ENCODE peak calls at places on chromosome 12, in seven cellular contexts. T is kidney, X is body of pancreas, S is colonic mucosa, L is cardiac muscle cell, H is astrocyte, U is stomach. A is an unnamed sample.

GRCh38 chr12:46089414-46090162 is 99.2 kb upstream of the SCAF11 start:
- DNase-seq in X (no peak), L (no peak), H (no peak), S (no peak), U (no peak), T (no peak), A (no peak)

GRCh38 chr12:52506858-52507715 is 13.1 kb downstream of the KRT5 start:
- DNase-seq in H (peak; percentile 85), T (no peak), U (no peak), S (no peak), X (no peak), L (peak; percentile 69), A (no peak)

GRCh38 chr12:21852251-21852650 is 77.7 kb upstream of the KCNJ8 start:
- DNase-seq in L (no peak), U (no peak), X (no peak), T (no peak), S (no peak), H (peak; percentile 54), A (no peak)

GRCh38 chr12:131116437-131117117 is 162.9 kb downstream of the ADGRD1 start:
- DNase-seq in H (no peak), X (no peak), S (no peak), L (peak; percentile 7), U (no peak), T (peak; percentile 77), A (peak; percentile 28)

GRCh38 chr12:4302881-4303280 is 18.1 kb upstream of the TIGAR start:
- DNase-seq in T (no peak), X (no peak), H (no peak), L (no peak), S (peak; percentile 48), U (no peak), A (no peak)

GRCh38 chr12:90322006-90322405 is 613.4 kb upstream of the ATP2B1 start:
- DNase-seq in U (no peak), X (no peak), H (peak; percentile 3), T (no peak), S (no peak), L (no peak), A (no peak)

GRCh38 chr12:106759526-106760183 is 14.8 kb upstream of the RIC8B start:
- DNase-seq in H (no peak), X (no peak), T (no peak), L (no peak), S (no peak), U (no peak), A (no peak)

GRCh38 chr12:107512391-107512790 is 173.2 kb upstream of the PWP1 start:
- DNase-seq in S (no peak), H (peak; percentile 34), U (no peak), T (no peak), X (no peak), L (no peak), A (no peak)

GRCh38 chr12:46369474-46370379 is 2.8 kb downstream of the SLC38A2 start:
- DNase-seq in T (no peak), H (no peak), X (no peak), S (no peak), U (no peak), L (no peak), A (no peak)

GRCh38 chr12:30837595-30837994 is 82.8 kb upstream of the CAPRIN2 start:
- DNase-seq in T (no peak), L (no peak), X (no peak), U (no peak), S (no peak), H (no peak), A (no peak)

GRCh38 chr12:106645074-106645421 is 62.2 kb downstream of the RFX4 start:
- DNase-seq in U (peak; percentile 71), S (peak; percentile 78), X (peak; percentile 82), T (no peak), H (peak; percentile 18), L (no peak), A (peak; percentile 62)

GRCh38 chr12:116236986-116237385 is 40.5 kb downstream of the MED13L start:
- DNase-seq in T (no peak), S (no peak), U (no peak), L (no peak), H (peak; percentile 10), X (no peak), A (no peak)

GRCh38 chr12:16198884-16199283 is 78.6 kb downstream of the SLC15A5 start:
- DNase-seq in U (no peak), X (no peak), T (no peak), H (no peak), L (no peak), S (no peak), A (no peak)

GRCh38 chr12:52404951-52405350 is 1.2 kb downstream of the KRT82 start:
- DNase-seq in T (peak; percentile 4), L (no peak), H (no peak), U (no peak), S (no peak), X (no peak), A (no peak)

GRCh38 chr12:52604859-52605258 is 3.6 kb upstream of the KRT72 start:
- DNase-seq in L (no peak), X (no peak), U (no peak), T (no peak), H (no peak), S (no peak), A (no peak)

GRCh38 chr12:67827820-67828383 is 161.3 kb upstream of the IFNG-AS1 start:
- DNase-seq in H (peak; percentile 99), T (no peak), S (peak; percentile 40), U (no peak), X (no peak), L (no peak), A (no peak)

GRCh38 chr12:13425766-13426165 is 229.2 kb downstream of the EMP1 start:
- DNase-seq in X (no peak), L (no peak), U (no peak), S (no peak), H (peak; percentile 88), T (no peak), A (no peak)

GRCh38 chr12:57836442-57837375 is 9.8 kb downstream of the CTDSP2 start:
- DNase-seq in S (peak; percentile 80), H (peak; percentile 67), T (peak; percentile 93), U (peak; percentile 63), X (peak; percentile 55), L (peak; percentile 66), A (no peak)

GRCh38 chr12:109673379-109673778 is 40.2 kb upstream of the FAM222A start:
- DNase-seq in H (no peak), S (no peak), U (no peak), X (no peak), L (no peak), T (no peak), A (no peak)
- H3K4me3 ChIP-seq in H (no peak overlapping the region), S (no peak overlapping the region), U (no peak overlapping the region), X (no peak overlapping the region), L (no peak overlapping the region), T (no peak overlapping the region), A (no peak overlapping the region)

GRCh38 chr12:104288635-104289258 is 14.8 kb upstream of the EID3 start:
- DNase-seq in S (peak; percentile 91), U (peak; percentile 87), L (peak; percentile 91), X (peak; percentile 82), T (peak; percentile 93), H (peak; percentile 71), A (peak; percentile 86)
- TF ChIP-seq CTCF in S (no peak), U (no peak), L (peak; percentile 8), X (no peak), T (no peak), H (no peak), A (peak; percentile 6)

DNA sequence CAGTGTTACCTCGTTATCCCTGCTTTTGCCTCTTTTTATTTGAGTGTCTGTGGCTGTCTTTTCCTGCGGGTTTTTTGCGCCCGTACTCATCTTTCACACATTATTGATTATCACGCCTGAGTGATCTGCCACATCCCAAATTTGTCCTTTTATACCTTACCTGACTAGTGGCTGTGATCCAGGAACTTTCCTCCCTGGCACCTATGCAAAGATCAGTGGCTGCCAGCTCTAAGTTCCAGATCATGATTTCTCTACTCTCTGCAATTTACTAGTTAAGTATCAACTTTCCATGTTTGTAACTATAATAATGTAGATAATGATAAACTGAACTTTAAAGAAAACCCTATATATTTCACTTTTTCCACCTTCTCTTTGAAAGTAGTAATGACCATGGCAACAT is 36.9 kb downstream of the PLEKHA5 start:
- DNase-seq in T (no peak), H (no peak), L (no peak), S (peak; percentile 29), U (peak; percentile 58), X (peak; percentile 17), A (no peak)
- H3K4me1 ChIP-seq in T (peaks cover 23% of the 10 kb centered on the region), H (no peaks in the 10 kb centered on the region), L (peaks cover 42% of the 10 kb centered on the region), S (peaks cover 3% of the 10 kb centered on the region), U (peaks cover 27% of the 10 kb centered on the region), X (peaks cover 33% of the 10 kb centered on the region), A (no peaks in the 10 kb centered on the region)

GRCh38 chr12:120394483-120395367 is 25.8 kb upstream of the MSI1 start:
- DNase-seq in S (peak; percentile 71), T (peak; percentile 83), X (peak; percentile 87), H (no peak), U (peak; percentile 91), L (no peak), A (peak; percentile 80)

GRCh38 chr12:120390540-120391120 is 21.7 kb upstream of the MSI1 start:
- DNase-seq in U (no peak), T (no peak), X (no peak), L (no peak), S (no peak), H (no peak), A (no peak)

GRCh38 chr12:120388711-120389431 is 19.9 kb upstream of the MSI1 start:
- DNase-seq in S (no peak), H (no peak), U (no peak), L (peak; percentile 79), X (no peak), T (peak; percentile 32), A (no peak)
- H3K4me3 ChIP-seq in S (no peak overlapping the region), H (no peak overlapping the region), U (peak overlapping the region; percentile 3), L (no peak overlapping the region), X (no peak overlapping the region), T (no peak overlapping the region), A (no peak overlapping the region)

GRCh38 chr12:54358945-54359761 is 5.1 kb downstream of the GPR84 start:
- DNase-seq in T (peak; percentile 98), S (peak; percentile 97), U (peak; percentile 95), H (peak; percentile 100), X (peak; percentile 97), L (peak; percentile 99), A (peak; percentile 95)
- TF ChIP-seq CTCF in T (no peak), S (no peak), U (no peak), H (no peak), X (no peak), L (no peak), A (no peak)

A was measured in lower lobe of right lung.